ENCODE peak calls at places on chromosomes 11 and 22, in six cellular contexts. N is IMR-90; F is mucosa of descending colon; D is CD8-positive, alpha-beta T cell; S is fibroblast of lung; E is HFFc6. J is an unnamed sample.

GRCh38 chr22:45290410-45290936 is 5.7 kb downstream of the UPK3A start:
- DNase-seq in F (peak; percentile 70), D (no peak), S (peak; percentile 54), E (no peak), N (peak; percentile 83), J (peak; percentile 76)

GRCh38 chr11:17351510-17352176 is at the start of gene NCR3LG1:
- DNase-seq in N (peak; percentile 77), D (peak; percentile 71), E (peak; percentile 52), F (peak; percentile 85), S (peak; percentile 64), J (peak; percentile 52)

GRCh38 chr22:17083811-17084540 is 824 bp upstream of the IL17RA start:
- DNase-seq in S (no peak), D (no peak), F (peak; percentile 25), E (no peak), N (no peak), J (no peak)

GRCh38 chr11:133136376-133136775 is 395.9 kb downstream of the OPCML start:
- DNase-seq in F (no peak), D (no peak), E (no peak), S (no peak), N (no peak), J (no peak)

GRCh38 chr11:74134661-74135515 is 35.9 kb downstream of the C2CD3 start:
- DNase-seq in F (no peak), S (peak; percentile 66), N (peak; percentile 32), D (no peak), E (peak; percentile 24), J (peak; percentile 42)

GRCh38 chr22:22666307-22667091 is 22.1 kb downstream of the GGTLC2 start:
- DNase-seq in F (peak; percentile 56), E (peak; percentile 13), S (no peak), D (no peak), N (peak; percentile 46), J (peak; percentile 29)

GRCh38 chr11:8871283-8871775 is 39.7 kb upstream of the AKIP1 start:
- DNase-seq in S (peak; percentile 93), N (peak; percentile 94), E (peak; percentile 90), F (peak; percentile 62), D (no peak), J (peak; percentile 81)

GRCh38 chr11:7671347-7671746 is 2.0 kb downstream of the CYB5R2 start:
- DNase-seq in D (no peak), N (no peak), F (no peak), S (no peak), E (no peak), J (no peak)

GRCh38 chr22:37639070-37639760 is at the start of gene SH3BP1:
- DNase-seq in F (peak; percentile 71), N (no peak), S (peak; percentile 21), E (no peak), D (peak; percentile 78), J (no peak)

DNA sequence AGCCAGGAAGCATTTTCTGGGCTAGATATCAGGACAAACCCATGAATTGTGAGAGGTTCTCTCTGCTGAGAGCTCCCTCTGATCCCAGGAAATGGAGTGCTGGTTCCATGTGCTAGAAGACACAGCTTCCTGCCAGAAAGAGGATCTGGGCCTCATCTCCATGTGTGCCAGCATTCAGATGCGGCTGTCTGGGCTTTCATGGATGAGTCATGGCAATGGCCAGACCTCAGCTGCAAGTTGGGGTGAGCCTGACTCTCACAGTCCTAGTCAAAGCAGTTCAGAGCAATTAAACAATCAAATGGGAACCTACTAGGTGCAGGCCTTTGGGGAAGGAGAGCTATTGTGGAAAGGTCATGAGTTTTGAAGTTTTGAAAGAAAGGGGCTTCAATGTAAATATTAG is 82.3 kb upstream of the EED start:
- DNase-seq in N (peak; percentile 93), F (peak; percentile 38), S (peak; percentile 92), E (peak; percentile 89), D (no peak), J (peak; percentile 88)
- TF ChIP-seq CTCF in N (no peak), F (no peak), S (no peak), E (no peak), D (no peak), J (no peak)

DNA sequence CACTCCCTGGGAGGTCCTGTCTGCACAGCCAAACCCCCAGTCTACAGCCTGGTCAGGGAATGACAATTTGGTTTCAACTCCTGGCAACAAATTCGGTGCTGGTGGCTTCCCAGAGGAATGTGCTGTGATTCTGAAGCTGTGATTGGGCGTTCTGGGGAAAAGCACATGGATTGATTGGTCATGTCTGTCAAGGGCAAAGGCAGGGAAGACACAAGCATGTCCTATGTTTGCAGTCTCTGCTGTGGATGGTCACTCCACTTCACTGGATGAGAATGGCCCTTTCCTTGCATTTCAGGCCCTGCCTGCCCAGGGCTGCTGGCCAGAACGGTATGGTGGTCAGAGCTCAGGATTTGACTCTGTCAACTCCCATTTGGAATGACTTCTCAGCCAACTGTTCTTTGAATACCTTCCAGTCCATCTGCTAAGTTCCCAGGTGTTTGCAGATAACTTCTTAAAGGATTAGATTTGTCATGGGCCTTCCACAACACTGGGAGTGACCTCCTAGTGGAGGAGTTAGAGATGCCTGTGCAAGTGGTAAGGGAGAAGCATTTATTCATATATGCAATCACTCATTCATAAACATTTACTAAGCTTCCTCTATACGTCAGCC is 42.7 kb downstream of the SGSM1 start:
- DNase-seq in F (no peak), E (no peak), N (no peak), D (no peak), S (no peak), J (no peak)
- TF ChIP-seq CTCF in F (no peak), E (no peak), N (no peak), D (no peak), S (no peak), J (no peak)

DNA sequence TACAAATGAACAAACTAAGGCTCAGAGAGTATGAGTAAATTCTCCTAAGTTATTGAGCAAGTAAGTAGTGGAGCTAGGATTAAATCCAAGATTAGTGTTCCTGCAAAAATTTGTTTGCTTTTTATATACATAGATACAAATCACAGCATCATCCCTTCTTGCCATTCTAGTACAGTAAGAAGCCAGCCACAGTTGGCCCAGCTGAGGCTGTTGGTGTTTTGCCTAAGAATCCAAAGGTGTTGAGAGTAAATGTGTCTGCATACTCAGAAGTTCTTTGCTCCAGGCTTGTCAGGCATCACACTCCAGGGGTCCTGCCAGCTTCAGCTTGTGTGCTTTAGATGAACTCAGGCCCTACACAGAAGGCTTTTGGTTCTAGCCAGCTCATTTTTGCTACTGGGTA is 157.6 kb downstream of the KIF18A start:
- DNase-seq in E (no peak), S (no peak), N (no peak), F (no peak), D (no peak), J (no peak)
- TF ChIP-seq CTCF in E (no peak), S (no peak), N (no peak), F (no peak), D (no peak), J (no peak)

DNA sequence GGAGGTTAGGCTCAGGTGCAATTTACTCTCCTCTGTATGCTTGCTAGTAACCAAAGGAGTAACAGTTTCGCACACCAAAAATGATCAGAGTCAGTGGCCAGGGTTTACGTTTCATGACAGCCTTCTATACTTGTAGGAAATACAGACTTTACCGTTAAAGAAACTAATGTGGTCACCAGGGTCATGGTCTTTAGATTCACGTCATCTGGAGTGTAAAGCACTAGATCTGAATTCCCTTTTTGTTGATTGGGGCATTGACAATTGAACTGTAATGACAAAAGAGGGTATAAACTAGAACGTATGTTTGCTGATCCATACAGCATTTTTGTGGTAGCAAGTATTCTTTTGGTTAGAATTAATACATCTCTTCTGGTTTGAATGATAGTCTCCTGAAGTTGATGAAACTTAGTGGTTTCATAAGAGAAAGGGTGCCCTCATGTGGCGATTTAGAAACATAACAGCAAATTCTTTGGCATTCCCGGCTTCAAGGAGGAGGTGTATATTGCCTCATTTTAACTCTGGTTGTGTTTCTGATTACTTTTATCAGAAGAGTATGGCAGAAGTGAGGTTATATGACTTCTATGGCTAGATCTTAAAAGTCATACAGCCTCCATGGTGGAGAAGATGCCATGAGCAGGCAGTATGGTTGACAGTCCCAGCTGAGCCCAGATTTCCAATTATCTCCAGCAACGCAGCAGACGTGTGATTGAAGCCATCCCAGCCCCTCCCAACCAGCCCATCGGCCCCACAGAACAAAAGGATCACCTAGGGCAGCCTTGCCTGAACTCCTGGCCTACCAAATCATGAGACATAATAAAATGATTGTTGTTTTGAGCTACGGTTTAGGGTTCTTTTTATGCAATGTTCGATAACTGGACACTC is 35.1 kb downstream of the MMP7 start:
- DNase-seq in F (peak; percentile 52), S (peak; percentile 81), E (peak; percentile 78), D (no peak), N (peak; percentile 88), J (peak; percentile 43)
- TF ChIP-seq CTCF in F (peak; percentile 51), S (peak; percentile 55), E (peak; percentile 87), D (peak; percentile 87), N (peak; percentile 81), J (peak; percentile 63)

GRCh38 chr11:66852466-66853241 is 4.2 kb upstream of the LRFN4 start:
- DNase-seq in E (no peak), D (no peak), N (no peak), S (no peak), F (no peak), J (no peak)

GRCh38 chr11:66853242-66854229 is 3.3 kb upstream of the LRFN4 start:
- DNase-seq in D (no peak), E (no peak), N (no peak), F (no peak), S (no peak), J (no peak)

GRCh38 chr11:66851251-66851620 is 5.6 kb upstream of the LRFN4 start:
- DNase-seq in F (no peak), S (no peak), D (no peak), E (no peak), N (no peak), J (no peak)

GRCh38 chr11:66850588-66851250 is 6.1 kb upstream of the LRFN4 start:
- DNase-seq in E (no peak), S (no peak), N (no peak), F (no peak), D (no peak), J (no peak)

GRCh38 chr11:66851698-66852465 is 5.0 kb upstream of the LRFN4 start:
- DNase-seq in S (no peak), N (no peak), D (no peak), F (no peak), E (no peak), J (no peak)
- TF ChIP-seq CTCF in S (no peak), N (peak; percentile 5), D (no peak), F (no peak), E (no peak), J (peak; percentile 33)

DNA sequence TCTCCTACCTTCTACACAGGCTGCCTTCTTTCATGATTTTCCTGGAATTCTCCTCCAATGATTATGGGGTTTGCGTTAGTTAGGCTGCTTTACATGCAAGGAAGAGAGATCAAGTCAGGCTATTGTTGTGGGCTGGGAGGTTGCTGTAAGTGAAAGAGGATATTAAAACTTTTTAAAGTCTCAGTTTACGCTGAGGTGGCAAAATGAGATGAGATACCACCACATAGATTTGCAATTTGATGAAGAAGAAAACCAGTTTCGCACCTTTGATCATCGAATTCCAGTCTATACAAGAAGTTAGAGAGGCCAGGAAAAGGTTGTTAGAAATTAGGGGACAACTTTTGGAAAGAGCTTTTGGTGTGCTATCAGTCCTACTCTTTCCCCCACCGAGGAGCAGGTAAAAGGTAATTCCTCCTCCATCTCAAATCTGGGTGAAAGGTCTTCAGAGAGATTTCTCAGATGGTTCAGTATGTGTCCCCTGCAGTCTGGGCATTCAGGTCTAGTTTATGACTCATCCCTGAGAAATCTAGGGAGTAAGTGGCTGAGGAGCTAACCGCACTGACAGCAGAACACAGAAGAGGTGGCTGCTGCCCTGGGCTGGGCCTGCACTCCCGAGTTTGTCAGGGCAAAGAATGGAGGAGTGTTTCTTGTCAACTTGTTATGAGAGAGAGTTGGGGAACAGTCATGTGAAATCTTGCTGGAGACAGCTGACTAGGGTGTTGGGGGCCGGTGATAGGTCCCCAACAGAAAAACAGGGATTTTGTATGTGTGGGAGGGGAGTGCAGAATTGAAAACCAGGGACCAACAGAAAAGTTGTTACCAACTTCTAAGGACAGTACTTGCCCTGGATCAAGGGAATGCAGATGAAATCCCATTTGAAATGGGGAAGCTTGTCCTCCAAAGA is 34.7 kb downstream of the CCDC83 start:
- DNase-seq in F (no peak), D (no peak), N (peak; percentile 79), S (peak; percentile 91), E (peak; percentile 83), J (peak; percentile 72)
- TF ChIP-seq CTCF in F (no peak), D (no peak), N (no peak), S (no peak), E (no peak), J (no peak)